ENCODE peak calls at places on chromosome X, in seven cellular contexts. J, B, O, L, F, K and X are unnamed samples.

GRCh38 chrX:1111543-1112300 is 100.7 kb downstream of the CRLF2 start:
- DNase-seq in B (no peak), O (no peak), K (no peak), L (no peak), J (no peak), F (peak; percentile 85), X (no peak)

GRCh38 chrX:135484636-135485289 is 35.7 kb upstream of the INTS6L start:
- DNase-seq in O (peak; percentile 55), K (peak; percentile 55), B (no peak), J (peak; percentile 21), F (peak; percentile 27), L (no peak), X (peak; percentile 79)

GRCh38 chrX:9318213-9318612 is 146.6 kb upstream of the TBL1X start:
- DNase-seq in K (no peak), F (no peak), O (peak; percentile 35), B (no peak), L (no peak), J (no peak), X (no peak)

GRCh38 chrX:54747713-54748393 is 50.2 kb downstream of the ITIH6 start:
- DNase-seq in K (no peak), B (no peak), O (no peak), F (no peak), L (no peak), J (no peak), X (no peak)

GRCh38 chrX:136170109-136170800 is 22.9 kb downstream of the FHL1 start:
- DNase-seq in F (no peak), K (peak; percentile 45), O (no peak), J (no peak), B (no peak), L (no peak), X (peak; percentile 72)

GRCh38 chrX:53882331-53882730 is 161.9 kb downstream of the PHF8 start:
- DNase-seq in F (no peak), L (no peak), J (no peak), B (no peak), O (peak; percentile 43), K (peak; percentile 81), X (peak; percentile 84)

GRCh38 chrX:7574325-7574724 is 268.6 kb upstream of the VCX start:
- DNase-seq in L (no peak), K (no peak), F (peak; percentile 52), O (peak; percentile 38), J (no peak), B (no peak), X (no peak)

GRCh38 chrX:19554786-19555185 is 39.5 kb upstream of the MAP3K15 start:
- DNase-seq in F (no peak), O (peak; percentile 8), K (peak; percentile 88), J (no peak), B (no peak), L (no peak), X (peak; percentile 11)

GRCh38 chrX:16711219-16712115 is 1.0 kb downstream of the CTPS2 start:
- DNase-seq in B (no peak), O (peak; percentile 18), J (peak; percentile 44), F (peak; percentile 35), K (no peak), L (no peak), X (no peak)

GRCh38 chrX:147550217-147550616 is 361.5 kb upstream of the FMR1 start:
- DNase-seq in B (no peak), J (peak; percentile 1), L (no peak), F (peak; percentile 61), K (no peak), O (peak; percentile 11), X (no peak)

GRCh38 chrX:38937400-38937799 is 136.1 kb downstream of the MID1IP1 start:
- DNase-seq in B (no peak), O (no peak), K (no peak), J (no peak), L (no peak), F (no peak), X (no peak)

GRCh38 chrX:155071694-155072215 is 447 bp downstream of the BRCC3 start:
- DNase-seq in F (peak; percentile 24), J (no peak), K (no peak), O (no peak), B (no peak), L (no peak), X (no peak)

GRCh38 chrX:50812995-50813842 is 775 bp downstream of the SHROOM4 start:
- DNase-seq in J (peak; percentile 39), O (peak; percentile 5), L (peak; percentile 60), F (peak; percentile 39), K (peak; percentile 59), B (no peak), X (peak; percentile 58)

GRCh38 chrX:154019061-154019621 is 561 bp downstream of the IRAK1 start:
- DNase-seq in K (no peak), L (no peak), B (no peak), O (no peak), F (peak; percentile 33), J (peak; percentile 66), X (no peak)

GRCh38 chrX:129875669-129876068 is 30.3 kb upstream of the UTP14A start:
- DNase-seq in J (no peak), B (no peak), O (peak; percentile 60), F (no peak), L (no peak), K (peak; percentile 84), X (peak; percentile 46)

GRCh38 chrX:130171446-130172126 is at the start of gene RAB33A:
- DNase-seq in L (peak; percentile 45), B (peak; percentile 82), K (peak; percentile 28), J (peak; percentile 76), F (peak; percentile 50), O (no peak), X (no peak)

GRCh38 chrX:102808336-102808735 is 87.8 kb downstream of the GPRASP3 start:
- DNase-seq in B (no peak), K (peak; percentile 34), O (peak; percentile 2), J (no peak), L (no peak), F (no peak), X (no peak)

GRCh38 chrX:43655961-43656494 is at the start of gene MAOA:
- DNase-seq in F (peak; percentile 60), J (peak; percentile 61), B (peak; percentile 71), O (peak; percentile 33), K (no peak), L (peak; percentile 92), X (no peak)

GRCh38 chrX:153778684-153779101 is 2.1 kb upstream of the SRPK3 start:
- DNase-seq in F (no peak), O (no peak), J (no peak), B (no peak), K (no peak), L (no peak), X (no peak)

GRCh38 chrX:50618788-50619558 is 148.3 kb upstream of the DGKK start:
- DNase-seq in K (peak; percentile 12), L (no peak), F (peak; percentile 32), O (no peak), J (no peak), B (no peak), X (peak; percentile 34)

GRCh38 chrX:69991685-69992084 is 58.1 kb downstream of the AWAT2 start:
- DNase-seq in F (no peak), B (no peak), J (no peak), L (no peak), K (no peak), O (no peak), X (no peak)

GRCh38 chrX:10615931-10616780 is 4.2 kb downstream of the MID1 start:
- DNase-seq in J (peak; percentile 67), O (peak; percentile 69), F (peak; percentile 68), L (no peak), K (peak; percentile 71), B (no peak), X (peak; percentile 68)

GRCh38 chrX:5458300-5458699 is 770.4 kb downstream of the NLGN4X start:
- DNase-seq in B (no peak), L (no peak), J (peak; percentile 2), K (no peak), O (peak; percentile 8), F (peak; percentile 29), X (no peak)

GRCh38 chrX:132165651-132166050 is 37.8 kb upstream of the FRMD7 start:
- DNase-seq in B (no peak), L (no peak), O (peak; percentile 48), F (no peak), K (peak; percentile 2), J (no peak), X (no peak)

GRCh38 chrX:13747836-13748235 is 13.3 kb downstream of the OFD1 start:
- DNase-seq in O (peak; percentile 71), J (peak; percentile 27), B (no peak), F (peak; percentile 54), K (peak; percentile 58), L (no peak), X (no peak)

GRCh38 chrX:68698955-68699354 is 51.5 kb downstream of the STARD8 start:
- DNase-seq in L (no peak), B (no peak), K (no peak), O (no peak), F (no peak), J (no peak), X (no peak)

GRCh38 chrX:11908371-11908770 is 150.3 kb downstream of the MSL3 start:
- DNase-seq in L (no peak), O (peak; percentile 63), F (peak; percentile 57), B (no peak), K (peak; percentile 23), J (peak; percentile 8), X (peak; percentile 45)

GRCh38 chrX:133495464-133496391 is 80.4 kb upstream of the GPC4 start:
- DNase-seq in K (peak; percentile 82), L (peak; percentile 42), O (no peak), B (no peak), F (peak; percentile 2), J (no peak), X (peak; percentile 56)

GRCh38 chrX:133493366-133493765 is 78.1 kb upstream of the GPC4 start:
- DNase-seq in K (no peak), B (no peak), O (no peak), L (no peak), F (no peak), J (no peak), X (no peak)

DNA sequence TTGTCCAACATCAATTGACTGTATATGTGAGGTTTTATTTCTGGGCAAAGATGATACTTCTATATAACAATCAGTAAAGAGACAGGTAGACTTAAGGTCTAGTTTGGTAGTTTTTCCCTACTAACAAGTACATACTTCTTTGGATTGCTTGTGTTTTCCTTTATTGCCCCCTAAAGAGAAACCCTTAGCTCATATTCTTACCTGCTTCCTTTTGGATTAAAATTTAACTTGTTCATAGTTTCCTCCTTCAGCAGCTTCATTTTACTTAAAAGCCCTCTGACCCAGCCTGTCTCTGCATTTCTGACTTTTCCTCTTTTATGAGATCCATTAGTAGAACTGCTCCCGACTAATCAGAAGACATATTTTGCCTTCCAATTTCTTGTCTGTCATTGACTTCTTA is 75.7 kb upstream of the GPC4 start:
- DNase-seq in F (no peak), J (no peak), O (no peak), B (no peak), K (no peak), L (no peak), X (no peak)
- H3K4me3 ChIP-seq in F (no peak overlapping the region), J (no peak overlapping the region), O (no peak overlapping the region), B (no peak overlapping the region), K (no peak overlapping the region), L (no peak overlapping the region), X (no peak overlapping the region)

GRCh38 chrX:139286342-139286741 is 244.2 kb upstream of the F9 start:
- DNase-seq in J (no peak), B (no peak), O (no peak), K (no peak), L (no peak), F (no peak), X (no peak)
- TF ChIP-seq CTCF in J (no peak), B (no peak), O (no peak), K (no peak), L (no peak), F (no peak), X (no peak)

GRCh38 chrX:152638443-152638904 is 779 bp downstream of the GABRQ start:
- DNase-seq in K (no peak), O (no peak), B (no peak), F (peak; percentile 10), L (no peak), J (no peak), X (no peak)
- H3K4me3 ChIP-seq in K (no peak overlapping the region), O (no peak overlapping the region), B (no peak overlapping the region), F (peak overlapping the region; percentile 70), L (no peak overlapping the region), J (no peak overlapping the region), X (no peak overlapping the region)

GRCh38 chrX:46686003-46686645 is 72.8 kb downstream of the SLC9A7 start:
- DNase-seq in F (peak; percentile 55), L (no peak), K (peak; percentile 15), O (peak; percentile 53), J (peak; percentile 41), B (no peak), X (peak; percentile 52)
- TF ChIP-seq CTCF in F (peak; percentile 72), L (peak; percentile 42), K (peak; percentile 41), O (peak; percentile 83), J (peak; percentile 88), B (peak; percentile 67), X (peak; percentile 59)